ENCODE peak calls at places on chromosome 1, in seven cellular contexts. E is SHP77; Z is body of pancreas; D is stimulated activated CD4-positive, alpha-beta T cell treated with anti-CD3 and anti-CD28 coated beads, Interleukin-4, amount 100 ng/mL, for 1 hour; Y is kidney epithelial cell; B is GM13976; U is fibroblast of the conjunctiva. T is an unnamed sample.

GRCh38 chr1:243482237-243483022 is 226.6 kb downstream of the SDCCAG8 start:
- DNase-seq in U (peak), E (no peak), Z (no peak), B (peak), Y (no peak), D (no peak), T (peak)

GRCh38 chr1:243233908-243234307 is 21.2 kb downstream of the CEP170 start:
- DNase-seq in Y (no peak), E (no peak), B (no peak), U (peak), D (no peak), Z (no peak), T (no peak)

GRCh38 chr1:56992318-56993136 is 26.7 kb upstream of the C8B start:
- DNase-seq in Z (no peak), B (no peak), Y (no peak), U (no peak), D (no peak), E (no peak), T (no peak)

GRCh38 chr1:234495231-234495990 is 16.4 kb upstream of the TARBP1 start:
- DNase-seq in D (no peak), B (peak), E (no peak), U (no peak), Y (peak), Z (no peak), T (no peak)

GRCh38 chr1:47487826-47488450 is 50.1 kb downstream of the FOXD2 start:
- DNase-seq in B (no peak), U (no peak), Y (peak), D (no peak), E (no peak), Z (no peak), T (no peak)

GRCh38 chr1:214296860-214297699 is 16.1 kb downstream of the SMYD2 start:
- DNase-seq in Z (no peak), E (no peak), D (no peak), Y (peak), B (no peak), U (no peak), T (no peak)

GRCh38 chr1:39026947-39027507 is 877 bp downstream of the NDUFS5 start:
- DNase-seq in Y (no peak), D (no peak), Z (no peak), E (no peak), U (no peak), B (no peak), T (no peak)

GRCh38 chr1:118898702-118899101 is 89.4 kb downstream of the TBX15 start:
- DNase-seq in Z (no peak), D (no peak), E (peak), U (no peak), B (no peak), Y (no peak), T (no peak)

GRCh38 chr1:18852501-18852900 is 7.0 kb downstream of the TAS1R2 start:
- DNase-seq in U (no peak), E (no peak), D (no peak), Z (no peak), B (no peak), Y (no peak), T (no peak)

GRCh38 chr1:116390195-116390594 is 17.2 kb downstream of the ATP1A1 start:
- DNase-seq in D (no peak), Y (no peak), B (no peak), E (no peak), U (no peak), Z (no peak), T (no peak)

GRCh38 chr1:224922404-224923164 is 6.9 kb upstream of the DNAH14 start:
- DNase-seq in U (peak), Y (no peak), E (peak), Z (peak), D (no peak), B (peak), T (peak)

GRCh38 chr1:21669287-21670058 is at the start of gene RAP1GAP:
- DNase-seq in U (no peak), B (peak), Z (peak), E (peak), D (peak), Y (no peak), T (no peak)

GRCh38 chr1:211935448-211935970 is 99.8 kb downstream of the INTS7 start:
- DNase-seq in B (peak), U (no peak), D (peak), Y (no peak), E (no peak), Z (no peak), T (no peak)

T was measured in Kasumi-1.